ENCODE peak calls at places on chromosome 21, in eight cellular contexts. O is CD4-positive, alpha-beta memory T cell; E is progenitor cell of endocrine pancreas; P is GM03348; S is CD4-positive, CD25-positive, alpha-beta regulatory T cell; J is NCI-H510A; Y is GM20000; K is fibroblast of lung. W is an unnamed sample.

GRCh38 chr21:39004776-39005605 is 178.3 kb downstream of the PSMG1 start:
- DNase-seq in O (no peak), E (no peak), P (peak), S (no peak), J (no peak), Y (no peak), K (peak), W (no peak)

GRCh38 chr21:37073417-37074194 is 552 bp downstream of the TTC3 start:
- DNase-seq in O (peak), E (peak), P (peak), S (peak), J (no peak), Y (peak), K (peak), W (no peak)

GRCh38 chr21:42683371-42684108 is 30.1 kb downstream of the PDE9A start:
- DNase-seq in O (no peak), E (no peak), P (no peak), S (no peak), J (no peak), Y (no peak), K (no peak), W (no peak)

GRCh38 chr21:44421901-44422840 is 33.1 kb upstream of the LRRC3 start:
- DNase-seq in O (no peak), E (no peak), P (no peak), S (no peak), J (no peak), Y (no peak), K (no peak), W (no peak)

GRCh38 chr21:43331962-43332458 is 94.9 kb downstream of the SIK1 start:
- DNase-seq in O (peak), E (no peak), P (no peak), S (no peak), J (no peak), Y (no peak), K (peak), W (peak)

GRCh38 chr21:29163381-29164115 is 33.1 kb downstream of the MAP3K7CL start:
- DNase-seq in O (no peak), E (no peak), P (peak), S (no peak), J (no peak), Y (no peak), K (no peak), W (no peak)

GRCh38 chr21:41681939-41682718 is 84.7 kb downstream of the RIPK4 start:
- DNase-seq in O (no peak), E (no peak), P (no peak), S (no peak), J (no peak), Y (no peak), K (no peak), W (no peak)

GRCh38 chr21:42200906-42201614 is 17.9 kb upstream of the ABCG1 start:
- DNase-seq in O (no peak), E (no peak), P (no peak), S (peak), J (no peak), Y (no peak), K (no peak), W (no peak)

GRCh38 chr21:39463308-39463707 is 11.5 kb downstream of the SH3BGR start:
- DNase-seq in O (no peak), E (no peak), P (no peak), S (no peak), J (no peak), Y (no peak), K (no peak), W (no peak)

GRCh38 chr21:46219591-46220239 is 8.9 kb downstream of the LSS start:
- DNase-seq in O (no peak), E (no peak), P (no peak), S (no peak), J (peak), Y (no peak), K (no peak), W (no peak)

GRCh38 chr21:46222436-46223116 is 6.0 kb downstream of the LSS start:
- DNase-seq in O (no peak), E (no peak), P (no peak), S (no peak), J (no peak), Y (no peak), K (no peak), W (no peak)

GRCh38 chr21:28833181-28833580 is 159.5 kb downstream of the LTN1 start:
- DNase-seq in O (no peak), E (no peak), P (no peak), S (no peak), J (no peak), Y (no peak), K (no peak), W (no peak)

GRCh38 chr21:45432575-45433255 is 27.8 kb downstream of the COL18A1 start:
- DNase-seq in O (peak), E (no peak), P (no peak), S (no peak), J (no peak), Y (no peak), K (peak), W (peak)

GRCh38 chr21:21196848-21197247 is 198.6 kb downstream of the NCAM2 start:
- DNase-seq in O (no peak), E (no peak), P (no peak), S (no peak), J (no peak), Y (no peak), K (no peak), W (no peak)

GRCh38 chr21:45286671-45287437 is 841 bp downstream of the POFUT2 start:
- DNase-seq in O (no peak), E (no peak), P (peak), S (no peak), J (no peak), Y (no peak), K (peak), W (no peak)

GRCh38 chr21:45471229-45472052 is 66.5 kb downstream of the COL18A1 start:
- DNase-seq in O (no peak), E (no peak), P (peak), S (no peak), J (no peak), Y (no peak), K (peak), W (peak)

GRCh38 chr21:21159253-21159899 is 161.2 kb downstream of the NCAM2 start:
- DNase-seq in O (no peak), E (no peak), P (no peak), S (no peak), J (no peak), Y (no peak), K (peak), W (no peak)

GRCh38 chr21:16125274-16125673 is 395.5 kb downstream of the USP25 start:
- DNase-seq in O (no peak), E (no peak), P (no peak), S (no peak), J (no peak), Y (no peak), K (no peak), W (peak)

GRCh38 chr21:36125513-36126121 is 9.3 kb upstream of the CBR3 start:
- DNase-seq in O (peak), E (peak), P (peak), S (peak), J (no peak), Y (peak), K (peak), W (peak)

GRCh38 chr21:16279658-16280581 is 550.1 kb downstream of the USP25 start:
- DNase-seq in O (no peak), E (no peak), P (peak), S (no peak), J (no peak), Y (no peak), K (peak), W (peak)